ENCODE peak calls at places on chromosomes 11 and 22, in seven cellular contexts. W is left ventricle myocardium inferior, K is A549, X is cardiac muscle cell, P is neuronal stem cell, N is fibroblast of lung, L is endothelial cell of umbilical vein. E is an unnamed sample. For H3K4me1, the result is how much of the 10 kb centered on the place peaks cover.

GRCh38 chr11:16013242-16013641 is 343.1 kb downstream of the SOX6 start:
- DNase-seq in P (no peak), L (no peak), K (no peak), X (no peak), W (no peak), N (peak), E (no peak)

GRCh38 chr22:42280836-42281235 is 10.4 kb upstream of the TCF20 start:
- DNase-seq in X (no peak), W (peak), P (no peak), K (no peak), L (no peak), N (no peak), E (no peak)

GRCh38 chr11:128342511-128343133 is 244.7 kb downstream of the ETS1 start:
- DNase-seq in W (peak), N (peak), X (peak), L (peak), P (no peak), K (peak), E (peak)

GRCh38 chr11:57410287-57410686 is 16.6 kb downstream of the SLC43A3 start:
- DNase-seq in W (no peak), N (peak), X (peak), L (no peak), K (no peak), P (no peak), E (peak)

GRCh38 chr11:123100378-123101085 is 38.6 kb upstream of the HSPA8 start:
- DNase-seq in X (peak), K (no peak), L (no peak), P (no peak), W (no peak), N (peak), E (peak)

GRCh38 chr22:43273902-43274484 is 69.2 kb downstream of the SCUBE1 start:
- DNase-seq in L (peak), P (peak), X (peak), K (peak), N (peak), W (no peak), E (peak)

GRCh38 chr11:47917643-47918369 is 62.6 kb upstream of the PTPRJ start:
- DNase-seq in W (peak), X (peak), L (peak), N (peak), P (no peak), K (peak), E (peak)

GRCh38 chr22:22244337-22245250 is at the start of gene VPREB1:
- DNase-seq in W (no peak), K (no peak), X (no peak), P (no peak), N (no peak), L (no peak), E (no peak)

GRCh38 chr11:77151804-77152513 is 23.9 kb downstream of the MYO7A start:
- DNase-seq in P (no peak), W (no peak), L (no peak), X (peak), K (no peak), N (peak), E (peak)

GRCh38 chr11:121351089-121351488 is 58.5 kb downstream of the SC5D start:
- DNase-seq in P (no peak), W (no peak), N (no peak), X (no peak), L (no peak), K (no peak), E (no peak)

GRCh38 chr22:19495562-19496323 is 16.0 kb downstream of the CDC45 start:
- DNase-seq in N (no peak), K (peak), W (no peak), P (no peak), X (peak), L (peak), E (peak)

GRCh38 chr11:73229321-73230275 is 11.5 kb downstream of the P2RY2 start:
- DNase-seq in P (no peak), K (no peak), W (peak), N (no peak), X (no peak), L (no peak), E (no peak)

DNA sequence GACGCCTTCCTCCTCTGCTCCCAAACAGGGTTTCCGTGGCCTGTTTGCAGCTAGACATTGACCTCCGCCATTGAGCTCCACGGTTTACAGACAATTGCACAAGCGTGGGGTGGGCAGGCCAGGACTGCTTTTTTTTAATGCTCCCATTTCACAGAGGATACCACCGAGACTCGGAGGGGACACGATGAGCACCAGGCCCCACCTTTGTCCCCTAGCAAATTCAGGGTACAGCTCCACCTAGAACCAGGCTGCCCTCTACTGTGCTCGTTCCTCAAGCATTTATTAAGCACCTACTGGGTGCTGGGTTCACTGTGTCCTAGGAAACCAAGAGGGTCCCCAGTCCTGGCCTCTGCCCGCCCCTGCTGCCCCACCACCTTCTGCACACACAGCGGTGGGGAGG is 12.2 kb downstream of the RASD2 start:
- DNase-seq in X (no peak), K (no peak), L (no peak), W (no peak), N (no peak), P (no peak), E (no peak)
- H3K4me3 ChIP-seq in X (no peak), K (no peak), L (no peak), W (no peak), N (no peak), P (no peak), E (no peak)

GRCh38 chr11:125348141-125348651 is 147.9 kb downstream of the FEZ1 start:
- DNase-seq in L (no peak), N (no peak), K (no peak), P (peak), W (no peak), X (no peak), E (no peak)
- H3K4me1 ChIP-seq in L (under half), N (under half), K (under half), P (half or more), W (under half), X (under half), E (under half)

GRCh38 chr11:26084313-26084712 is 247.6 kb upstream of the ANO3 start:
- DNase-seq in N (no peak), P (no peak), X (no peak), W (no peak), L (no peak), K (no peak), E (no peak)

GRCh38 chr11:26088391-26088790 is 243.5 kb upstream of the ANO3 start:
- DNase-seq in X (no peak), K (no peak), L (peak), P (no peak), W (no peak), N (peak), E (peak)

GRCh38 chr11:26093206-26093605 is 238.7 kb upstream of the ANO3 start:
- DNase-seq in X (no peak), P (no peak), N (no peak), W (no peak), L (no peak), K (no peak), E (no peak)

DNA sequence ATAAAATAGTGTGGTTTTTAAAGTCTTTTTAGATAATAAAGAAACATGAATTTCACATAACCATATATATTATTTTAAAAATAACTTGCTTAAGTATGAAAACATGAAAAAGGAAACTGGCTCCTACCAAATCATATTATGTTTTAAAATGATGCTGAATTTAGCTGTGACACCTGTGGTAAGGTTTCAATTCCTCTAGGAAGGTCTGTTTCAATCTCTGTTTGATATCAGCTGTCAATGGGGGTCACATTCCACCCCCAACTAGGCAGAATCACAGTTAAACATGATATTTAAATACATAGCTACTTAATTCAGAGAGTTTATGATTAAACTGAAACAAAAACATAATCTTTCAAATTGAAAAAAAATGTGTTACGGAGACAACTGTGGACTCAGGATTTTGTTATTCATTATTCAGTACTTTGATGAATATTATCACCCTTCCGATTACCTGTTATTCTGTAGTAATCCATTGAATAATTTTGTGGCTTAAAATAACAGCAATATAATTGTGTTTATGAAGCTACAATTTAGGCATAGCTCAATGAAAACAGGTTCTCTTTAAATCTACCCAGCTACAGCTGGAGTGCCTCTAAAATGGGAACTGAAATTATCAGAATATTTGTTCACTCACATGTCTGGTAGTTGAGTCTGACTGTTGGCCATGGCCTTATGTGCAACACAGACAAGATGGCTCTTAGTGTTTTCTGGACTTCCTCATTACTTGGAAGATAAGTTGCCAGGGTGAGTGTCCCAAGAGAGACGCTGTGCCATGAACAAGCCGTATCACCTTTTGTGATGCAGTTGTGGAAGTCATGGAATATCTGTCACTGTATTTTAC is 244.6 kb upstream of the ANO3 start:
- DNase-seq in N (no peak), K (no peak), W (no peak), X (no peak), P (no peak), L (no peak), E (no peak)
- H3K4me3 ChIP-seq in N (no peak), K (no peak), W (no peak), X (no peak), P (no peak), L (no peak), E (no peak)

DNA sequence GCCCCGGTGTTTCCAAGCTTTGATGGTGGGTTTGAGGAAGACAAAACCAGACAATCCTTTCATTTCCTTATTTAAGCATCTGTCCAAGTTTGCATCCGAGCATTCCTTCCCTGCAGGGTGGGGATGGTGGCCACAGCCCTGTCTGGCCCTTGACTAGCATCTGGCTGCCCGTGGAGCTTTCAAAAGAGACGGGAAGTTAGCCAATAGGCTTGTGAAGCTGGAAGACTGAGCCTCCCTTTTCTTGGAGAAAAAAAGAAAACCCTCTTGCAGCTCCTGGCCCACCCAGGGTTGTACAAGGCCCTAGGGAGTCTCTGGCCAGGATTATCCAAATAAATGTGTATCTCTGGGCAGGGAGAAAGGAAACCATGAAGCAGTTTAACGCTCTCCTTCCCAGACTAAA is 60.6 kb downstream of the MICAL2 start:
- DNase-seq in N (peak), L (no peak), W (peak), P (no peak), X (peak), K (no peak), E (no peak)
- H3K4me1 ChIP-seq in N (under half), L (under half), W (half or more), P (under half), X (half or more), K (half or more), E (under half)

DNA sequence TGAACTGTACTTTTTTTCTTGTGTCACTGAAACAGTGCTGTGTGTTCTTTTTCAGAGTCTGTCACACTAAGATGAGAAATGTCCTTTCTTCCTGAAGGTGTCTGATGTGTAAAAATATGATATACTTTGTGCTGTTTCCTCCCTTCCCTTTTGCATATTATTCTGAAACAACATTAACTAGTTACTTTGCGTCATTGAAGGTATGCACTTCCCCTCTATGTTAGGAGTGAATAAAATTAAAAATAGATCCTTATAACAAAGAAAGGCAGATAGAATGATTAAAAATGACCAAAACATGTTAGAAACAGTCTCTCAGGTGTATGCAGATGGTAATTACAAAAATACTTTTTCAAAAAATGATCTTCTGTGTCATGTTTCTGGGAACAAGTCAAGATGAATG is 1.6 kb upstream of the RAB30 start:
- DNase-seq in X (no peak), L (no peak), W (no peak), N (no peak), K (no peak), P (no peak), E (no peak)
- H3K4me3 ChIP-seq in X (peak), L (peak), W (peak), N (peak), K (peak), P (peak), E (peak)

GRCh38 chr22:37745548-37746365 is 48.9 kb downstream of the TRIOBP start:
- DNase-seq in K (peak), N (peak), L (peak), P (peak), W (peak), X (peak), E (peak)

GRCh38 chr22:37748659-37749058 is 51.8 kb downstream of the TRIOBP start:
- DNase-seq in P (no peak), N (no peak), K (no peak), L (no peak), W (no peak), X (no peak), E (no peak)

GRCh38 chr22:37747715-37748100 is 50.9 kb downstream of the TRIOBP start:
- DNase-seq in N (no peak), L (peak), P (no peak), W (no peak), X (no peak), K (no peak), E (no peak)

GRCh38 chr22:37746366-37747089 is 49.7 kb downstream of the TRIOBP start:
- DNase-seq in K (no peak), W (peak), N (no peak), X (no peak), P (peak), L (peak), E (peak)

DNA sequence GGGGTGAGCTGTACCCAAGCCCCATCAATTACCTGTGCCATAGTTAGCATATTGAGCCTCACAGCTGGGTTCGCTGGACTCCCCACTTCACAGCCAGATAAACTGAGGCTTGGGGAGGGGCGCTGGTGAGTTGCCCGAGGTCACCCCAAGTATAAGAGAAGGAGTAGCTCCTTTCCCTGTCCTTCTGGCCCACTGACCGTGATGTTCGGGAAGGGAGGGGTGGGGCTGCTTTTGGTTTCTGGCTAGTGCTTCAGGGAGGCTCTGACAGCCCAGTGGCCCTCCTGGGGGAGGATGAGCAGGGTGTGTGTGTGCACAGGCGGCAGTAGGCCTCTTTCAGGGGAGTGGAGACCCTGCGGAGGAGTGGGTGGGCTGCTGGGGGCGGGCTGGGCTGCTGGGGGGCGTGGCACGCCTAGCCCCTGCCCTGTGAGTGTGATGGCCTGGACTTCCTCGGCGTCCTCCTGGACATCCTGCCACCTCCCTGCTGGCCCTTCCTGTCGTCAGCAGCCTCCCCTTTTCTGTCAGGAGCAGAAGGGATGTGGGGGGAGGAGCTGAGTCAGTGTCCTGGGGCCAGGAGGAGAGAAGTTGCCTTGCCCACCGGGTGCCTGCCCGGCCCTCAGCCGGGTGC is 50.4 kb downstream of the TRIOBP start:
- DNase-seq in X (peak), W (peak), N (peak), K (peak), L (peak), P (no peak), E (peak)
- H3K4me1 ChIP-seq in X (under half), W (half or more), N (half or more), K (half or more), L (half or more), P (under half), E (half or more)

GRCh38 chr11:68844376-68844775 is 2.7 kb upstream of the CPT1A start:
- DNase-seq in X (no peak), W (no peak), K (no peak), L (no peak), N (no peak), P (no peak), E (no peak)
- H3K4me3 ChIP-seq in X (peak), W (peak), K (no peak), L (no peak), N (no peak), P (no peak), E (no peak)

GRCh38 chr22:39997421-39997820 is 2.7 kb downstream of the FAM83F start:
- DNase-seq in X (no peak), P (no peak), W (no peak), K (no peak), N (no peak), L (no peak), E (no peak)

GRCh38 chr22:39999144-39999757 is 4.5 kb downstream of the FAM83F start:
- DNase-seq in P (no peak), W (no peak), X (peak), L (no peak), N (peak), K (peak), E (no peak)

GRCh38 chr22:39996732-39997131 is 2.0 kb downstream of the FAM83F start:
- DNase-seq in N (no peak), X (no peak), K (no peak), L (peak), W (no peak), P (no peak), E (no peak)

GRCh38 chr22:40000171-40000570 is 5.4 kb downstream of the FAM83F start:
- DNase-seq in X (no peak), K (no peak), N (no peak), W (no peak), L (no peak), P (no peak), E (no peak)

GRCh38 chr22:39997939-39998726 is 3.4 kb downstream of the FAM83F start:
- DNase-seq in P (no peak), L (peak), N (peak), K (peak), X (peak), W (peak), E (peak)
- H3K4me1 ChIP-seq in P (under half), L (under half), N (under half), K (under half), X (under half), W (under half), E (under half)

GRCh38 chr11:46391186-46391577 is 394 bp downstream of the CHRM4 start:
- DNase-seq in K (no peak), N (no peak), X (no peak), W (no peak), L (no peak), P (no peak), E (no peak)
- H3K4me3 ChIP-seq in K (peak), N (no peak), X (peak), W (peak), L (no peak), P (peak), E (no peak)